ENCODE peak calls at places on chromosomes 3 and 15, in nine cellular contexts. One of them, this sample, is unnamed.

GRCh38 chr3:33732394-33732793 is 14.3 kb upstream of the CLASP2 start:
- DNase-seq in CD8-positive, alpha-beta T cell: no peak
- DNase-seq in IMR-90: no peak
- DNase-seq in B cell: no peak
- DNase-seq in smooth muscle cell of the brain vasculature: no peak
- DNase-seq in activated naive CD8-positive, alpha-beta T cell treated with anti-CD3 and anti-CD28 coated beads for 36 hours: peak; percentile 3
- DNase-seq in GM13976: no peak
- DNase-seq in CD4-positive, alpha-beta T cell: no peak
- DNase-seq in AG09309: no peak
- DNase-seq in this sample: no peak

GRCh38 chr15:62828364-62828763 is 214.2 kb upstream of the TPM1 start:
- DNase-seq in CD8-positive, alpha-beta T cell: no peak
- DNase-seq in IMR-90: no peak
- DNase-seq in B cell: no peak
- DNase-seq in smooth muscle cell of the brain vasculature: no peak
- DNase-seq in activated naive CD8-positive, alpha-beta T cell treated with anti-CD3 and anti-CD28 coated beads for 36 hours: no peak
- DNase-seq in GM13976: no peak
- DNase-seq in CD4-positive, alpha-beta T cell: no peak
- DNase-seq in AG09309: no peak
- DNase-seq in this sample: no peak

GRCh38 chr3:178480795-178481194 is 55.4 kb upstream of the KCNMB2 start:
- DNase-seq in CD8-positive, alpha-beta T cell: no peak
- DNase-seq in IMR-90: no peak
- DNase-seq in B cell: no peak
- DNase-seq in smooth muscle cell of the brain vasculature: no peak
- DNase-seq in activated naive CD8-positive, alpha-beta T cell treated with anti-CD3 and anti-CD28 coated beads for 36 hours: no peak
- DNase-seq in GM13976: peak; percentile 76
- DNase-seq in CD4-positive, alpha-beta T cell: no peak
- DNase-seq in AG09309: no peak
- DNase-seq in this sample: no peak

GRCh38 chr15:48965972-48966371 is 2.3 kb upstream of the SHC4 start:
- DNase-seq in CD8-positive, alpha-beta T cell: no peak
- DNase-seq in IMR-90: peak; percentile 78
- DNase-seq in B cell: no peak
- DNase-seq in smooth muscle cell of the brain vasculature: no peak
- DNase-seq in activated naive CD8-positive, alpha-beta T cell treated with anti-CD3 and anti-CD28 coated beads for 36 hours: peak; percentile 40
- DNase-seq in GM13976: peak; percentile 49
- DNase-seq in CD4-positive, alpha-beta T cell: no peak
- DNase-seq in AG09309: no peak
- DNase-seq in this sample: peak; percentile 48

GRCh38 chr3:30933478-30934207 is 39.2 kb upstream of the GADL1 start:
- DNase-seq in CD8-positive, alpha-beta T cell: no peak
- DNase-seq in IMR-90: no peak
- DNase-seq in B cell: no peak
- DNase-seq in smooth muscle cell of the brain vasculature: no peak
- DNase-seq in activated naive CD8-positive, alpha-beta T cell treated with anti-CD3 and anti-CD28 coated beads for 36 hours: no peak
- DNase-seq in GM13976: no peak
- DNase-seq in CD4-positive, alpha-beta T cell: no peak
- DNase-seq in AG09309: no peak
- DNase-seq in this sample: no peak

GRCh38 chr3:43001556-43002121 is 22.5 kb downstream of the GASK1A start:
- DNase-seq in CD8-positive, alpha-beta T cell: no peak
- DNase-seq in IMR-90: no peak
- DNase-seq in B cell: no peak
- DNase-seq in smooth muscle cell of the brain vasculature: no peak
- DNase-seq in activated naive CD8-positive, alpha-beta T cell treated with anti-CD3 and anti-CD28 coated beads for 36 hours: no peak
- DNase-seq in GM13976: no peak
- DNase-seq in CD4-positive, alpha-beta T cell: no peak
- DNase-seq in AG09309: no peak
- DNase-seq in this sample: no peak

GRCh38 chr15:42707068-42707467 is 29.9 kb downstream of the CDAN1 start:
- DNase-seq in CD8-positive, alpha-beta T cell: no peak
- DNase-seq in IMR-90: peak; percentile 57
- DNase-seq in B cell: no peak
- DNase-seq in smooth muscle cell of the brain vasculature: no peak
- DNase-seq in activated naive CD8-positive, alpha-beta T cell treated with anti-CD3 and anti-CD28 coated beads for 36 hours: no peak
- DNase-seq in GM13976: no peak
- DNase-seq in CD4-positive, alpha-beta T cell: no peak
- DNase-seq in AG09309: no peak
- DNase-seq in this sample: no peak

GRCh38 chr3:24763421-24763820 is 268.8 kb upstream of the THRB start:
- DNase-seq in CD8-positive, alpha-beta T cell: no peak
- DNase-seq in IMR-90: no peak
- DNase-seq in B cell: no peak
- DNase-seq in smooth muscle cell of the brain vasculature: no peak
- DNase-seq in activated naive CD8-positive, alpha-beta T cell treated with anti-CD3 and anti-CD28 coated beads for 36 hours: no peak
- DNase-seq in GM13976: no peak
- DNase-seq in CD4-positive, alpha-beta T cell: no peak
- DNase-seq in AG09309: no peak
- DNase-seq in this sample: peak; percentile 13

GRCh38 chr15:38535451-38536200 is 29.0 kb downstream of the RASGRP1 start:
- DNase-seq in CD8-positive, alpha-beta T cell: no peak
- DNase-seq in IMR-90: peak; percentile 60
- DNase-seq in B cell: no peak
- DNase-seq in smooth muscle cell of the brain vasculature: no peak
- DNase-seq in activated naive CD8-positive, alpha-beta T cell treated with anti-CD3 and anti-CD28 coated beads for 36 hours: no peak
- DNase-seq in GM13976: no peak
- DNase-seq in CD4-positive, alpha-beta T cell: no peak
- DNase-seq in AG09309: no peak
- DNase-seq in this sample: no peak

GRCh38 chr3:54801977-54802376 is 125.9 kb downstream of the LRTM1 start:
- DNase-seq in CD8-positive, alpha-beta T cell: no peak
- DNase-seq in IMR-90: no peak
- DNase-seq in B cell: no peak
- DNase-seq in smooth muscle cell of the brain vasculature: no peak
- DNase-seq in activated naive CD8-positive, alpha-beta T cell treated with anti-CD3 and anti-CD28 coated beads for 36 hours: no peak
- DNase-seq in GM13976: no peak
- DNase-seq in CD4-positive, alpha-beta T cell: no peak
- DNase-seq in AG09309: no peak
- DNase-seq in this sample: no peak

GRCh38 chr3:123760817-123761216 is 123.3 kb downstream of the MYLK start:
- DNase-seq in CD8-positive, alpha-beta T cell: no peak
- DNase-seq in IMR-90: no peak
- DNase-seq in B cell: no peak
- DNase-seq in smooth muscle cell of the brain vasculature: no peak
- DNase-seq in activated naive CD8-positive, alpha-beta T cell treated with anti-CD3 and anti-CD28 coated beads for 36 hours: no peak
- DNase-seq in GM13976: no peak
- DNase-seq in CD4-positive, alpha-beta T cell: no peak
- DNase-seq in AG09309: no peak
- DNase-seq in this sample: no peak

GRCh38 chr3:131711114-131711786 is 208.5 kb upstream of the MRPL3 start:
- DNase-seq in CD8-positive, alpha-beta T cell: no peak
- DNase-seq in IMR-90: no peak
- DNase-seq in B cell: no peak
- DNase-seq in smooth muscle cell of the brain vasculature: no peak
- DNase-seq in activated naive CD8-positive, alpha-beta T cell treated with anti-CD3 and anti-CD28 coated beads for 36 hours: no peak
- DNase-seq in GM13976: no peak
- DNase-seq in CD4-positive, alpha-beta T cell: no peak
- DNase-seq in AG09309: no peak
- DNase-seq in this sample: no peak

GRCh38 chr3:94293793-94294195 is 230.9 kb downstream of the NSUN3 start:
- DNase-seq in CD8-positive, alpha-beta T cell: no peak
- DNase-seq in IMR-90: no peak
- DNase-seq in B cell: no peak
- DNase-seq in smooth muscle cell of the brain vasculature: no peak
- DNase-seq in activated naive CD8-positive, alpha-beta T cell treated with anti-CD3 and anti-CD28 coated beads for 36 hours: no peak
- DNase-seq in GM13976: no peak
- DNase-seq in CD4-positive, alpha-beta T cell: no peak
- DNase-seq in AG09309: no peak
- DNase-seq in this sample: no peak

GRCh38 chr3:197592361-197593045 is 36.7 kb upstream of the BDH1 start:
- DNase-seq in CD8-positive, alpha-beta T cell: no peak
- DNase-seq in IMR-90: no peak
- DNase-seq in B cell: no peak
- DNase-seq in smooth muscle cell of the brain vasculature: no peak
- DNase-seq in activated naive CD8-positive, alpha-beta T cell treated with anti-CD3 and anti-CD28 coated beads for 36 hours: no peak
- DNase-seq in GM13976: no peak
- DNase-seq in CD4-positive, alpha-beta T cell: no peak
- DNase-seq in AG09309: no peak
- DNase-seq in this sample: no peak

GRCh38 chr15:79003301-79003700 is 58.5 kb upstream of the CTSH start:
- DNase-seq in CD8-positive, alpha-beta T cell: no peak
- DNase-seq in IMR-90: peak; percentile 70
- DNase-seq in B cell: no peak
- DNase-seq in smooth muscle cell of the brain vasculature: no peak
- DNase-seq in activated naive CD8-positive, alpha-beta T cell treated with anti-CD3 and anti-CD28 coated beads for 36 hours: no peak
- DNase-seq in GM13976: no peak
- DNase-seq in CD4-positive, alpha-beta T cell: no peak
- DNase-seq in AG09309: no peak
- DNase-seq in this sample: no peak

GRCh38 chr15:94582368-94582767 is 351.0 kb downstream of the MCTP2 start:
- DNase-seq in CD8-positive, alpha-beta T cell: peak; percentile 4
- DNase-seq in IMR-90: no peak
- DNase-seq in B cell: no peak
- DNase-seq in smooth muscle cell of the brain vasculature: no peak
- DNase-seq in activated naive CD8-positive, alpha-beta T cell treated with anti-CD3 and anti-CD28 coated beads for 36 hours: no peak
- DNase-seq in GM13976: peak; percentile 4
- DNase-seq in CD4-positive, alpha-beta T cell: no peak
- DNase-seq in AG09309: no peak
- DNase-seq in this sample: peak; percentile 58

GRCh38 chr15:22251422-22251821 is 171.1 kb downstream of the OR4M2 start:
- DNase-seq in CD8-positive, alpha-beta T cell: no peak
- DNase-seq in IMR-90: no peak
- DNase-seq in B cell: no peak
- DNase-seq in smooth muscle cell of the brain vasculature: no peak
- DNase-seq in activated naive CD8-positive, alpha-beta T cell treated with anti-CD3 and anti-CD28 coated beads for 36 hours: no peak
- DNase-seq in GM13976: no peak
- DNase-seq in CD4-positive, alpha-beta T cell: no peak
- DNase-seq in AG09309: no peak
- DNase-seq in this sample: no peak

GRCh38 chr3:48429416-48430358 is at the start of gene PLXNB1:
- DNase-seq in CD8-positive, alpha-beta T cell: peak; percentile 41
- DNase-seq in IMR-90: peak; percentile 71
- DNase-seq in B cell: no peak
- DNase-seq in smooth muscle cell of the brain vasculature: no peak
- DNase-seq in activated naive CD8-positive, alpha-beta T cell treated with anti-CD3 and anti-CD28 coated beads for 36 hours: peak; percentile 71
- DNase-seq in GM13976: peak; percentile 85
- DNase-seq in CD4-positive, alpha-beta T cell: peak; percentile 25
- DNase-seq in AG09309: no peak
- DNase-seq in this sample: peak; percentile 93

GRCh38 chr15:37995461-37996347 is 61.3 kb downstream of the TMCO5A start:
- DNase-seq in CD8-positive, alpha-beta T cell: no peak
- DNase-seq in IMR-90: peak; percentile 75
- DNase-seq in B cell: no peak
- DNase-seq in smooth muscle cell of the brain vasculature: peak; percentile 50
- DNase-seq in activated naive CD8-positive, alpha-beta T cell treated with anti-CD3 and anti-CD28 coated beads for 36 hours: no peak
- DNase-seq in GM13976: no peak
- DNase-seq in CD4-positive, alpha-beta T cell: no peak
- DNase-seq in AG09309: peak; percentile 50
- DNase-seq in this sample: peak; percentile 71